ENCODE peak calls at places on chromosomes 3 and 15, in nine cellular contexts. I is ovary, R is sigmoid colon, C is HepG2, Z is stomach, B is tibial nerve, J is body of pancreas, X is Peyer's patch, N is transverse colon. S is an unnamed sample.
A peak's percentile ranks its signal among the peaks of the same experiment; 100 is the strongest.

GRCh38 chr3:134598813-134599563 is 51.8 kb downstream of the KY start:
- DNase-seq in J (no peak), N (no peak), C (no peak), Z (no peak), R (no peak), B (no peak), X (no peak), I (no peak), S (peak; percentile 77)

GRCh38 chr15:74723754-74724334 is 1.5 kb downstream of the CYP1A1 start:
- DNase-seq in I (no peak), R (no peak), X (no peak), J (no peak), N (no peak), B (no peak), Z (no peak), C (peak; percentile 82), S (no peak)

GRCh38 chr3:183745300-183746098 is 47.9 kb downstream of the YEATS2 start:
- DNase-seq in X (no peak), J (no peak), R (no peak), C (peak; percentile 55), Z (no peak), B (no peak), N (no peak), I (no peak), S (no peak)

GRCh38 chr15:39944711-39945110 is 10.8 kb downstream of the EIF2AK4 start:
- DNase-seq in N (no peak), J (no peak), X (no peak), R (no peak), C (no peak), I (no peak), B (no peak), Z (no peak), S (no peak)

GRCh38 chr3:174439621-174440349 is 419.3 kb upstream of the NAALADL2 start:
- DNase-seq in R (peak; percentile 72), N (peak; percentile 17), Z (peak; percentile 26), X (no peak), J (peak; percentile 12), I (no peak), C (peak; percentile 5), B (no peak), S (no peak)

GRCh38 chr3:191997579-191998268 is 536.8 kb downstream of the PYDC2 start:
- DNase-seq in B (no peak), R (no peak), J (no peak), Z (no peak), N (no peak), I (no peak), C (no peak), X (no peak), S (no peak)

GRCh38 chr15:28904023-28904422 is 18.2 kb downstream of the APBA2 start:
- DNase-seq in Z (no peak), R (no peak), N (no peak), B (no peak), C (no peak), J (no peak), I (no peak), X (no peak), S (no peak)

GRCh38 chr15:39564972-39565665 is 15.8 kb upstream of the THBS1 start:
- DNase-seq in X (no peak), C (no peak), I (no peak), J (no peak), R (no peak), B (no peak), N (no peak), Z (no peak), S (no peak)

GRCh38 chr15:25792128-25792527 is 71.0 kb downstream of the ATP10A start:
- DNase-seq in B (no peak), Z (no peak), I (no peak), X (no peak), J (no peak), R (peak; percentile 63), C (no peak), N (no peak), S (no peak)

GRCh38 chr15:76366714-76367113 is 30.1 kb downstream of the ISL2 start:
- DNase-seq in I (no peak), Z (no peak), R (no peak), X (peak; percentile 75), J (peak; percentile 44), B (no peak), C (no peak), N (peak; percentile 91), S (no peak)

GRCh38 chr15:78638658-78639314 is 2.2 kb downstream of the CHRNB4 start:
- DNase-seq in C (peak; percentile 62), I (no peak), B (no peak), J (peak; percentile 73), R (no peak), N (peak; percentile 53), Z (peak; percentile 46), X (no peak), S (no peak)

GRCh38 chr3:104943931-104944330 is 422.8 kb upstream of the ALCAM start:
- DNase-seq in B (no peak), C (no peak), I (no peak), R (no peak), X (no peak), N (no peak), Z (no peak), J (no peak), S (no peak)

GRCh38 chr15:58378241-58379085 is 53.3 kb upstream of the LIPC start:
- DNase-seq in B (no peak), X (no peak), N (no peak), J (no peak), R (no peak), I (no peak), C (no peak), Z (no peak), S (peak; percentile 42)

GRCh38 chr3:101039285-101039684 is 46.1 kb upstream of the ABI3BP start:
- DNase-seq in I (no peak), B (no peak), C (no peak), X (no peak), J (peak; percentile 24), R (no peak), N (no peak), Z (no peak), S (no peak)

GRCh38 chr3:13085846-13086179 is 12.6 kb upstream of the IQSEC1 start:
- DNase-seq in X (no peak), R (no peak), Z (no peak), J (no peak), C (no peak), N (no peak), B (no peak), I (no peak), S (no peak)

DNA sequence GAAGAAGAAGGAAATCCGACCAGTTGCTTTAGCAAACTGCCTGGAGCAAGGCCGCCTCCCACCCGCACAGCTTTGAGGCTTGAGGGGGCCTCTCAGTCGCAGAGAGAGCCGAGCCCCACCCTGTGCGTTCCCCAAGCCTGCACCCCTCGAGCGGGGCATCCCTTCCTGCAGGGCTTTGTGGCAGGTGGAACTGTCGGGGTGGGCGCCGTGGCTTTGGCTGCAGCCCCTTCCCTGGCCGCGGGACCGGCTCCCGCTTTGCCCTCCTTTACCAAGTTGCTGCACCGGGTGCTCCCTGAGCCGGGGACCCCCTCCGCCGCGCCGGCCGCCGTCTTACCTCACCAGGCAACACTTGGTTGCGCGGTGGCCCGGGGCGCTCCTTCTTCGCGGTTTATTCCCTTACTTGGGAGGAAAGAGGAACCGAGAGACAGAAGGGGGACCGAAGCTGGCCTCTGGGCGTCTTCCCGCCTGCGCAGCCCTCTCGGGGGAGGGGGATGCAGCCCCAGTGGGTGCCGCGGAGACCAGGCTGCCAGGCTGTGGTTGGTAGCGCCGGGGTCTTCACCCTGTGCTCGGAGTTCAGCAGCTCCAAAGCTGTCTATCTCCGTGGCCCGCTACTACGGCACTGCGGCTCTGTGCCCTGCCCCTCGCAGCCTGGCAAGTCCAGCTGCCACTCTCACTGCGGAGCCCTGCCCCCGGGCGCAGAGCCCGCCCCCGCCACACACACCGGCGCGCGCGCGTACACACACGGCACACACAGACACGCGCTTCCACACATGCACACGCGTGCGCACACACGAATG is at the start of gene DGKG:
- DNase-seq in X (peak; percentile 62), Z (peak; percentile 58), N (peak; percentile 49), R (peak; percentile 82), B (peak; percentile 19), C (no peak), J (peak; percentile 76), I (peak; percentile 46), S (peak; percentile 83)
- TF ChIP-seq POLR2A in X (no peak), Z (no peak), N (peak; percentile 17), R (peak; percentile 78), B (no peak), C (no peak), J (no peak), I (peak; percentile 24), S (no peak)

GRCh38 chr3:65914740-65915366 is 123.9 kb downstream of the MAGI1 start:
- DNase-seq in C (no peak), J (no peak), I (no peak), B (no peak), X (no peak), Z (no peak), R (no peak), N (no peak), S (no peak)
- TF ChIP-seq CTCF in C (no peak), J (no peak), I (no peak), B (no peak), X (no peak), Z (peak; percentile 7), R (no peak), N (no peak), S (no peak)

GRCh38 chr3:47433796-47434195 is 41.9 kb downstream of the SCAP start:
- DNase-seq in R (no peak), N (peak; percentile 69), I (no peak), B (no peak), X (no peak), Z (no peak), J (peak; percentile 14), C (no peak), S (peak; percentile 9)
- H3K27ac ChIP-seq in R (no peak overlapping the region), N (peak overlapping the region; percentile 72), I (no peak overlapping the region), B (no peak overlapping the region), X (peak overlapping the region; percentile 43), Z (no peak overlapping the region), J (no peak overlapping the region), C (no peak overlapping the region), S (no peak overlapping the region)

GRCh38 chr15:85330941-85331588 is 49.3 kb upstream of the AKAP13 start:
- DNase-seq in Z (peak; percentile 92), X (peak; percentile 90), J (peak; percentile 91), N (peak; percentile 95), C (peak; percentile 88), R (peak; percentile 98), I (peak; percentile 81), B (peak; percentile 85), S (peak; percentile 97)
- TF ChIP-seq POLR2A in Z (no peak), X (peak; percentile 11), J (no peak), N (peak; percentile 16), C (peak; percentile 33), R (no peak), I (no peak), B (no peak), S (no peak)